ENCODE peak calls at places on chromosomes 1 and 21, in eight cellular contexts. V is hepatocyte, F is neural progenitor cell, E is PC-3, T is OCI-LY7, J is SK-N-SH, W is MM.1S, U is HCT116. I is an unnamed sample.

GRCh38 chr1:65175171-65176070 is 27.4 kb downstream of the AK4 start:
- DNase-seq in V (no peak), F (no peak), E (no peak), T (no peak), J (no peak), W (no peak), U (no peak), I (no peak)

GRCh38 chr1:98700228-98700627 is 38.7 kb downstream of the SNX7 start:
- DNase-seq in V (no peak), F (no peak), E (peak; percentile 71), T (no peak), J (no peak), W (no peak), U (no peak), I (no peak)

GRCh38 chr1:169426174-169426716 is 1.0 kb downstream of the CCDC181 start:
- DNase-seq in V (no peak), F (no peak), E (no peak), T (no peak), J (no peak), W (no peak), U (no peak), I (no peak)

GRCh38 chr1:157189096-157189495 is 50.9 kb upstream of the ETV3 start:
- DNase-seq in V (no peak), F (no peak), E (no peak), T (no peak), J (no peak), W (no peak), U (no peak), I (no peak)

GRCh38 chr1:162861101-162861500 is at the start of gene CCDC190:
- DNase-seq in V (peak; percentile 12), F (no peak), E (no peak), T (no peak), J (no peak), W (no peak), U (no peak), I (peak; percentile 21)

GRCh38 chr1:58432813-58433668 is 113.5 kb downstream of the OMA1 start:
- DNase-seq in V (peak; percentile 28), F (peak; percentile 92), E (peak; percentile 33), T (no peak), J (peak; percentile 68), W (no peak), U (no peak), I (peak; percentile 91)

GRCh38 chr1:89705901-89706699 is 73.2 kb downstream of the LRRC8C start:
- DNase-seq in V (no peak), F (no peak), E (no peak), T (peak; percentile 63), J (no peak), W (peak; percentile 25), U (no peak), I (no peak)

GRCh38 chr1:223486366-223486765 is 93.2 kb downstream of the CCDC185 start:
- DNase-seq in V (no peak), F (no peak), E (peak; percentile 20), T (no peak), J (peak; percentile 37), W (no peak), U (peak; percentile 3), I (no peak)

GRCh38 chr1:13619909-13620308 is 36.3 kb downstream of the PDPN start:
- DNase-seq in V (peak; percentile 68), F (no peak), E (no peak), T (no peak), J (no peak), W (no peak), U (no peak), I (peak; percentile 65)

GRCh38 chr1:9687876-9688582 is 36.5 kb downstream of the PIK3CD start:
- DNase-seq in V (peak; percentile 38), F (peak; percentile 62), E (peak; percentile 32), T (no peak), J (peak; percentile 70), W (peak; percentile 8), U (no peak), I (peak; percentile 71)

GRCh38 chr1:183622884-183623785 is 12.4 kb downstream of the ARPC5 start:
- DNase-seq in V (peak; percentile 73), F (peak; percentile 71), E (peak; percentile 70), T (peak; percentile 82), J (peak; percentile 63), W (peak; percentile 75), U (peak; percentile 51), I (peak; percentile 82)

GRCh38 chr21:37248298-37248697 is 18.8 kb downstream of the VPS26C start:
- DNase-seq in V (no peak), F (no peak), E (no peak), T (no peak), J (no peak), W (no peak), U (no peak), I (no peak)

GRCh38 chr1:200296091-200296661 is 113.7 kb downstream of the ZNF281 start:
- DNase-seq in V (peak; percentile 33), F (no peak), E (peak; percentile 90), T (no peak), J (no peak), W (no peak), U (no peak), I (no peak)

GRCh38 chr1:12001249-12001917 is 17.9 kb upstream of the MIIP start:
- DNase-seq in V (no peak), F (peak; percentile 78), E (peak; percentile 30), T (peak; percentile 68), J (peak; percentile 51), W (peak; percentile 42), U (peak; percentile 77), I (peak; percentile 68)

GRCh38 chr1:205458777-205459566 is 3.1 kb upstream of the BLACAT1 start:
- DNase-seq in V (peak; percentile 83), F (peak; percentile 90), E (peak; percentile 75), T (peak; percentile 27), J (no peak), W (peak; percentile 66), U (no peak), I (peak; percentile 76)

DNA sequence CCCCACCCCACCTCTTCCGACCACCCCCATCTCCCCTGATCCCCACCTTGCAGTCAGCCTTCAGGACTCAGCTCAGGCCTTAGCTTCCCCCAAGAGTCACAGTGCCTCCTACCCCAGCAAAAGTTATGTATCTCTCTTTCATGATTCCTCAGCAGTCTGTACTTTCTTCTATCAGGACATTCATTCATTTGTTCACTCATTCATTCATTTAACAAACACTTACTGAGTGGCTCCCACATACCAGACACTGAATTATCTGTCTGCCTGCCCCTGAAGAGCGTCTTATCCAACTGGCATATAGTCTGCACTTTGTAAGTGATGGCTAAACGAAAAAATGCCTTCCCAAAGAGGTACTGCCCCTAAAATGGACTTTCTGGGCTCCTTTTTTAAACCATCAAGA is 114.4 kb upstream of the SLC35F3 start:
- DNase-seq in V (no peak), F (no peak), E (no peak), T (no peak), J (no peak), W (no peak), U (no peak), I (no peak)
- H3K4me1 ChIP-seq in V (no peaks in the 10 kb centered on the region), F (no peaks in the 10 kb centered on the region), E (peaks cover 12% of the 10 kb centered on the region), T (no peaks in the 10 kb centered on the region), J (no peaks in the 10 kb centered on the region), W (no peaks in the 10 kb centered on the region), U (no peaks in the 10 kb centered on the region), I (no peaks in the 10 kb centered on the region)

GRCh38 chr1:231971397-231972233 is 345.0 kb downstream of the DISC1 start:
- DNase-seq in V (no peak), F (no peak), E (peak; percentile 23), T (no peak), J (peak; percentile 61), W (no peak), U (no peak), I (peak; percentile 14)
- TF ChIP-seq EZH2phosphoT487 in V (no peak), F (no peak), E (no peak), T (no peak), J (no peak), W (no peak), U (no peak), I (no peak)

GRCh38 chr1:27488523-27489138 is 1.3 kb downstream of the WASF2 start:
- DNase-seq in V (peak; percentile 38), F (peak; percentile 30), E (peak; percentile 25), T (peak; percentile 52), J (no peak), W (no peak), U (no peak), I (peak; percentile 67)
- H3K4me1 ChIP-seq in V (peaks cover 8% of the 10 kb centered on the region), F (peaks cover 16% of the 10 kb centered on the region), E (peaks cover 17% of the 10 kb centered on the region), T (peaks cover 61% of the 10 kb centered on the region), J (peaks cover 6% of the 10 kb centered on the region), W (peaks cover 25% of the 10 kb centered on the region), U (peaks cover 39% of the 10 kb centered on the region), I (peaks cover 18% of the 10 kb centered on the region)

GRCh38 chr1:244096066-244096610 is 45.1 kb downstream of the ZBTB18 start:
- DNase-seq in V (no peak), F (no peak), E (no peak), T (no peak), J (no peak), W (no peak), U (no peak), I (no peak)

GRCh38 chr1:244094880-244095522 is 43.9 kb downstream of the ZBTB18 start:
- DNase-seq in V (no peak), F (no peak), E (no peak), T (no peak), J (no peak), W (no peak), U (no peak), I (no peak)

GRCh38 chr1:244095523-244095911 is 44.4 kb downstream of the ZBTB18 start:
- DNase-seq in V (no peak), F (no peak), E (no peak), T (no peak), J (no peak), W (no peak), U (no peak), I (no peak)

GRCh38 chr1:244097523-244098390 is 46.7 kb downstream of the ZBTB18 start:
- DNase-seq in V (no peak), F (no peak), E (no peak), T (no peak), J (no peak), W (no peak), U (no peak), I (peak; percentile 21)

GRCh38 chr1:244096691-244097090 is 45.6 kb downstream of the ZBTB18 start:
- DNase-seq in V (no peak), F (no peak), E (no peak), T (no peak), J (no peak), W (no peak), U (no peak), I (no peak)
- TF ChIP-seq EZH2phosphoT487 in V (no peak), F (no peak), E (no peak), T (no peak), J (no peak), W (no peak), U (no peak), I (no peak)

I was measured in GM23248.